ENCODE peak calls at places on chromosomes 5 and 9, in four cellular contexts. I, E, F and D are unnamed samples.
A peak's percentile ranks its signal among the peaks of the same experiment; 100 is the strongest.

GRCh38 chr5:65812648-65813047 is 90.6 kb downstream of the NLN start:
- DNase-seq in I (no peak), E (no peak), F (peak; percentile 66), D (no peak)

GRCh38 chr5:173232499-173233346 is 2.3 kb downstream of the NKX2-5 start:
- DNase-seq in I (no peak), E (no peak), F (no peak), D (no peak)

GRCh38 chr9:114047717-114048116 is 30.4 kb downstream of the AMBP start:
- DNase-seq in I (peak; percentile 19), E (peak; percentile 68), F (peak; percentile 16), D (peak; percentile 9)

GRCh38 chr5:106154280-106154716 is 1516.4 kb downstream of the EFNA5 start:
- DNase-seq in I (no peak), E (no peak), F (no peak), D (no peak)

GRCh38 chr5:149581192-149581861 is at the start of gene ARHGEF37:
- DNase-seq in I (peak; percentile 93), E (peak; percentile 12), F (peak; percentile 33), D (no peak)

GRCh38 chr9:118644066-118644465 is 725.2 kb downstream of the BRINP1 start:
- DNase-seq in I (no peak), E (no peak), F (no peak), D (no peak)

GRCh38 chr5:143197260-143197656 is 206.2 kb downstream of the NR3C1 start:
- DNase-seq in I (no peak), E (no peak), F (no peak), D (no peak)

GRCh38 chr9:120742951-120743416 is 28.7 kb upstream of the MEGF9 start:
- DNase-seq in I (peak; percentile 26), E (peak; percentile 70), F (peak; percentile 29), D (peak; percentile 66)

GRCh38 chr5:115372121-115372520 is 75.7 kb upstream of the CCDC112 start:
- DNase-seq in I (no peak), E (no peak), F (no peak), D (no peak)

GRCh38 chr5:168992687-168993086 is 308.3 kb downstream of the SLIT3 start:
- DNase-seq in I (no peak), E (peak; percentile 16), F (peak; percentile 22), D (peak; percentile 31)

GRCh38 chr5:172078027-172078426 is 71.6 kb upstream of the FBXW11 start:
- DNase-seq in I (no peak), E (no peak), F (no peak), D (no peak)

GRCh38 chr5:10695055-10695649 is 65.9 kb downstream of the DAP start:
- DNase-seq in I (peak; percentile 72), E (peak; percentile 16), F (no peak), D (peak; percentile 63)

GRCh38 chr5:131848662-131849061 is 51.8 kb upstream of the FNIP1 start:
- DNase-seq in I (no peak), E (no peak), F (no peak), D (no peak)

GRCh38 chr9:122281368-122281767 is 16.7 kb downstream of the MRRF start:
- DNase-seq in I (no peak), E (no peak), F (no peak), D (no peak)

GRCh38 chr5:137751869-137752491 is 2.2 kb downstream of the HNRNPA0 start:
- DNase-seq in I (peak; percentile 74), E (peak; percentile 73), F (peak; percentile 64), D (peak; percentile 73)
- TF ChIP-seq POLR2A in I (no peak), E (peak; percentile 32), F (no peak), D (no peak)

GRCh38 chr5:90410178-90410762 is 714 bp upstream of the CETN3 start:
- DNase-seq in I (no peak), E (peak; percentile 4), F (no peak), D (peak; percentile 28)
- TF ChIP-seq CTCF in I (no peak), E (no peak), F (no peak), D (no peak)

DNA sequence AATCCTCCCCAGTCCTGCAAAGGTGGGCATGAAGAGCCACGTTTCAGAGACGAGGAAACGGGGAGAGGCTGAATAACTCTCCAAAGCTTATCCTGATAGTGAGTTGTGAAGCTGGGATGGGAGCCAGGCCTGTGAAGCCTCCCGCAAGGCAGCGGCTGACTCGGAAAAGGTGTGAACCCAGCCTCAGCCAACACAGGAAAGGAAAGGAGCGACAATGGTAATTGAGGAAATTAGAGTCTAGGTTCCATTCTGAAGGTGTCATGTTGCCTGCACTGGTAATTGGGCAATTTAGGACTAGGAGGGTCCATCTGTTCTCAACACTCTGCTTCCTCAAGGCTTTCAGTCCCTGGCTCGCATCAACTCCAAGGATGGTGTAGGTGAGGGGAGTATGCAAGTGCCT is 83.4 kb downstream of the LIFR start:
- DNase-seq in I (peak; percentile 37), E (no peak), F (no peak), D (no peak)
- TF ChIP-seq MAX in I (no peak), E (no peak), F (no peak), D (no peak)

GRCh38 chr9:123940721-123941534 is 11.0 kb upstream of the DENND1A start:
- DNase-seq in I (no peak), E (peak; percentile 21), F (no peak), D (no peak)
- TF ChIP-seq POLR2A in I (no peak), E (no peak), F (no peak), D (no peak)